ENCODE peak calls at places on chromosomes 3 and 15, in six cellular contexts. One of them, this sample, is unnamed.

GRCh38 chr3:132606085-132606484 is 9.0 kb downstream of the ACKR4 start:
- DNase-seq in kidney epithelial cell: no peak
- DNase-seq in lung: no peak
- DNase-seq in esophagus muscularis mucosa: no peak
- DNase-seq in heart left ventricle: no peak
- DNase-seq in fibroblast of mammary gland: peak
- DNase-seq in this sample: no peak

GRCh38 chr15:51625236-51625635 is 2.7 kb upstream of the DMXL2 start:
- DNase-seq in kidney epithelial cell: no peak
- DNase-seq in lung: no peak
- DNase-seq in esophagus muscularis mucosa: no peak
- DNase-seq in heart left ventricle: no peak
- DNase-seq in fibroblast of mammary gland: no peak
- DNase-seq in this sample: no peak

GRCh38 chr3:181555681-181556080 is 156.0 kb upstream of the SOX2 start:
- DNase-seq in kidney epithelial cell: no peak
- DNase-seq in lung: no peak
- DNase-seq in esophagus muscularis mucosa: no peak
- DNase-seq in heart left ventricle: peak
- DNase-seq in fibroblast of mammary gland: no peak
- DNase-seq in this sample: no peak

GRCh38 chr15:67050522-67051087 is 14.8 kb upstream of the SMAD3 start:
- DNase-seq in kidney epithelial cell: no peak
- DNase-seq in lung: no peak
- DNase-seq in esophagus muscularis mucosa: no peak
- DNase-seq in heart left ventricle: no peak
- DNase-seq in fibroblast of mammary gland: no peak
- DNase-seq in this sample: no peak

GRCh38 chr3:64190517-64191515 is 34.5 kb downstream of the PRICKLE2 start:
- DNase-seq in kidney epithelial cell: no peak
- DNase-seq in lung: no peak
- DNase-seq in esophagus muscularis mucosa: peak
- DNase-seq in heart left ventricle: no peak
- DNase-seq in fibroblast of mammary gland: peak
- DNase-seq in this sample: no peak

GRCh38 chr15:85091990-85092389 is 110.3 kb downstream of the PDE8A start:
- DNase-seq in kidney epithelial cell: no peak
- DNase-seq in lung: no peak
- DNase-seq in esophagus muscularis mucosa: no peak
- DNase-seq in heart left ventricle: no peak
- DNase-seq in fibroblast of mammary gland: no peak
- DNase-seq in this sample: no peak

GRCh38 chr3:158471639-158472294 is 99.2 kb upstream of the MLF1 start:
- DNase-seq in kidney epithelial cell: no peak
- DNase-seq in lung: no peak
- DNase-seq in esophagus muscularis mucosa: no peak
- DNase-seq in heart left ventricle: no peak
- DNase-seq in fibroblast of mammary gland: peak
- DNase-seq in this sample: no peak

GRCh38 chr15:67762610-67763368 is 62.5 kb upstream of the SKOR1 start:
- DNase-seq in kidney epithelial cell: peak
- DNase-seq in lung: no peak
- DNase-seq in esophagus muscularis mucosa: peak
- DNase-seq in heart left ventricle: no peak
- DNase-seq in fibroblast of mammary gland: peak
- DNase-seq in this sample: peak

GRCh38 chr3:28345690-28346089 is 2.8 kb upstream of the ZCWPW2 start:
- DNase-seq in kidney epithelial cell: no peak
- DNase-seq in lung: no peak
- DNase-seq in esophagus muscularis mucosa: no peak
- DNase-seq in heart left ventricle: no peak
- DNase-seq in fibroblast of mammary gland: no peak
- DNase-seq in this sample: no peak

GRCh38 chr3:28348286-28348636 is 260 bp upstream of the ZCWPW2 start:
- DNase-seq in kidney epithelial cell: no peak
- DNase-seq in lung: no peak
- DNase-seq in esophagus muscularis mucosa: peak
- DNase-seq in heart left ventricle: no peak
- DNase-seq in fibroblast of mammary gland: peak
- DNase-seq in this sample: no peak

GRCh38 chr3:28348637-28349396 is at the start of the genes AZI2 and ZCWPW2:
- DNase-seq in kidney epithelial cell: peak
- DNase-seq in lung: peak
- DNase-seq in esophagus muscularis mucosa: peak
- DNase-seq in heart left ventricle: peak
- DNase-seq in fibroblast of mammary gland: peak
- DNase-seq in this sample: peak

GRCh38 chr3:28347374-28348285 is 891 bp upstream of the ZCWPW2 start:
- DNase-seq in kidney epithelial cell: no peak
- DNase-seq in lung: no peak
- DNase-seq in esophagus muscularis mucosa: no peak
- DNase-seq in heart left ventricle: no peak
- DNase-seq in fibroblast of mammary gland: peak
- DNase-seq in this sample: no peak

GRCh38 chr3:28343144-28343543 is 5.4 kb upstream of the ZCWPW2 start:
- DNase-seq in kidney epithelial cell: no peak
- DNase-seq in lung: no peak
- DNase-seq in esophagus muscularis mucosa: no peak
- DNase-seq in heart left ventricle: no peak
- DNase-seq in fibroblast of mammary gland: no peak
- DNase-seq in this sample: no peak
- H3K4me3 ChIP-seq in kidney epithelial cell: no peak
- H3K4me3 ChIP-seq in lung: no peak
- H3K4me3 ChIP-seq in esophagus muscularis mucosa: no peak
- H3K4me3 ChIP-seq in heart left ventricle: no peak
- H3K4me3 ChIP-seq in fibroblast of mammary gland: no peak
- H3K4me3 ChIP-seq in this sample: no peak

DNA sequence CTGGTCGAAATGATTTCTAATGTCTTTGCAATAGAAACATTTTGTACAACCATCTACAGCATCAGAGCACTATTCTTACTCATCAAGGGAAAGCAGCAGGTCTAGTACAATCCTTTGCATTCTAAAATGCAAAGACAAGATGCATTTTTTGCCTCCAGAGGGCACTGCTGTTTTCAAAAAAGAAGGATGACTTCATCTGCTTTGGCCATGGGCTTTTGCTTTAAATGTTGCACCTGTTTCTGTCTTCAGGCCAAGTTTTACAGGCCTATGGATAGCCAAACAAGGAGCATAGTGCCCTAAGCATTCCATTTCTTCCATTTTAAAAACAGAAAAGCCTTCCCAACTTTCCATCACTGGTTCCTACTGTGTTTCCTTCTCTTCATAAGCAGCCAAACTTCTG is 3.4 kb downstream of the PARP9 start:
- DNase-seq in kidney epithelial cell: no peak
- DNase-seq in lung: peak
- DNase-seq in esophagus muscularis mucosa: no peak
- DNase-seq in heart left ventricle: no peak
- DNase-seq in fibroblast of mammary gland: peak
- DNase-seq in this sample: peak
- TF ChIP-seq CTCF in kidney epithelial cell: peak
- TF ChIP-seq CTCF in lung: peak
- TF ChIP-seq CTCF in esophagus muscularis mucosa: peak
- TF ChIP-seq CTCF in heart left ventricle: peak
- TF ChIP-seq CTCF in fibroblast of mammary gland: peak
- TF ChIP-seq CTCF in this sample: peak

DNA sequence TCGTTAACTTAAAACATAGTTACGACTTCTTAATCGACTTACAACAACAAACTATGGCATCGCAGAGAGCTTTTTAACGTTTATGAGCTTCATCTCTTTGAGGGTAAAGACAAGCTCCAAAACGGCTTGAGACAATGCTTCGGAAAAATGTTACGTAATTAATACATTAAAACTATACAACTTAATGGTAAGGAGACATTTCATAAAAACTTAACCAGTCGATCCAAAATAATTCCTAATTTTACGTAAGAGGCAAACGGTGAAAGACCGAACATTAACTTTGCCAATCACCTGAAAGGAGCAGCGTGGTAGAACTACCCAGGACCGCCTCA is 1.1 kb downstream of the NAA50 start:
- DNase-seq in kidney epithelial cell: no peak
- DNase-seq in lung: no peak
- DNase-seq in esophagus muscularis mucosa: no peak
- DNase-seq in heart left ventricle: no peak
- DNase-seq in fibroblast of mammary gland: no peak
- DNase-seq in this sample: no peak
- H3K4me3 ChIP-seq in kidney epithelial cell: peak
- H3K4me3 ChIP-seq in lung: peak
- H3K4me3 ChIP-seq in esophagus muscularis mucosa: peak
- H3K4me3 ChIP-seq in heart left ventricle: peak
- H3K4me3 ChIP-seq in fibroblast of mammary gland: peak
- H3K4me3 ChIP-seq in this sample: peak

GRCh38 chr3:94115482-94115881 is 52.6 kb downstream of the NSUN3 start:
- DNase-seq in kidney epithelial cell: no peak
- DNase-seq in lung: no peak
- DNase-seq in esophagus muscularis mucosa: no peak
- DNase-seq in heart left ventricle: no peak
- DNase-seq in fibroblast of mammary gland: peak
- DNase-seq in this sample: no peak

GRCh38 chr3:94118390-94118789 is 55.5 kb downstream of the NSUN3 start:
- DNase-seq in kidney epithelial cell: no peak
- DNase-seq in lung: no peak
- DNase-seq in esophagus muscularis mucosa: no peak
- DNase-seq in heart left ventricle: no peak
- DNase-seq in fibroblast of mammary gland: no peak
- DNase-seq in this sample: no peak

GRCh38 chr3:94121161-94121560 is 58.3 kb downstream of the NSUN3 start:
- DNase-seq in kidney epithelial cell: no peak
- DNase-seq in lung: no peak
- DNase-seq in esophagus muscularis mucosa: no peak
- DNase-seq in heart left ventricle: no peak
- DNase-seq in fibroblast of mammary gland: no peak
- DNase-seq in this sample: no peak

GRCh38 chr3:94114667-94115066 is 51.8 kb downstream of the NSUN3 start:
- DNase-seq in kidney epithelial cell: no peak
- DNase-seq in lung: no peak
- DNase-seq in esophagus muscularis mucosa: no peak
- DNase-seq in heart left ventricle: no peak
- DNase-seq in fibroblast of mammary gland: peak
- DNase-seq in this sample: no peak

DNA sequence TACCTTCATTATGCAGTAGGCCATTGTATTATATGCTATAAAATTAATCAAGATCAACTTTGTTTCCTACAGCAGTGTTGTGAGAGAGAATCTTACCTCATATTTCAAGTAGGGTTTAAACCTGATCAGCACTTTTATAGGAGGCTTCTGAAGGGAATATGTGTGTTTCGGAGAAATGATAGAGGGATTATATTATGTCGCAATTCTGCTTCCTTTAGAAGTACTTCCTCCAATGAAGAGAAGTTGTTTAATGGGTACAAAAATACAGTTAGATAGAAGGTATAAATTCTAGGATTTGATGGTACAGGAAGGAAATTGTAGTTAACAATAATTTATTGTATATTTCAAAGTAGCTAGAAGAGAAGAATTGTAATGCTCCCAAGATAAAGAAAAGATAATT is 54.9 kb downstream of the NSUN3 start:
- DNase-seq in kidney epithelial cell: no peak
- DNase-seq in lung: no peak
- DNase-seq in esophagus muscularis mucosa: no peak
- DNase-seq in heart left ventricle: no peak
- DNase-seq in fibroblast of mammary gland: no peak
- DNase-seq in this sample: no peak
- TF ChIP-seq CTCF in kidney epithelial cell: no peak
- TF ChIP-seq CTCF in lung: no peak
- TF ChIP-seq CTCF in esophagus muscularis mucosa: no peak
- TF ChIP-seq CTCF in heart left ventricle: no peak
- TF ChIP-seq CTCF in fibroblast of mammary gland: no peak
- TF ChIP-seq CTCF in this sample: no peak

DNA sequence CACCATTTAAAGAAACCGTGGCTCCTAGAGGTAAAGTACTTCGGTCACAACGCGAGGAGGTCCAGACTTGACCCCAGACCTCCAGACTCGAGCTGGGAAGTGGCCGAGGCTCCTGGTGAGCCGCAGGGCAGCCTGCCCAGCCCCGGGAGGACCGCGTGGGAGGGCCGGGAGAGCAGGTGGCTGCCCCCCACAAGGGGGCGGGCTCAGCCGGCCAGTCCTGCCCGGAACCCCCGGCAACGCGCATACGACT is at the start of gene SLC27A2:
- DNase-seq in kidney epithelial cell: no peak
- DNase-seq in lung: no peak
- DNase-seq in esophagus muscularis mucosa: no peak
- DNase-seq in heart left ventricle: peak
- DNase-seq in fibroblast of mammary gland: no peak
- DNase-seq in this sample: no peak
- H3K4me3 ChIP-seq in kidney epithelial cell: peak
- H3K4me3 ChIP-seq in lung: peak
- H3K4me3 ChIP-seq in esophagus muscularis mucosa: peak
- H3K4me3 ChIP-seq in heart left ventricle: peak
- H3K4me3 ChIP-seq in fibroblast of mammary gland: peak
- H3K4me3 ChIP-seq in this sample: peak

DNA sequence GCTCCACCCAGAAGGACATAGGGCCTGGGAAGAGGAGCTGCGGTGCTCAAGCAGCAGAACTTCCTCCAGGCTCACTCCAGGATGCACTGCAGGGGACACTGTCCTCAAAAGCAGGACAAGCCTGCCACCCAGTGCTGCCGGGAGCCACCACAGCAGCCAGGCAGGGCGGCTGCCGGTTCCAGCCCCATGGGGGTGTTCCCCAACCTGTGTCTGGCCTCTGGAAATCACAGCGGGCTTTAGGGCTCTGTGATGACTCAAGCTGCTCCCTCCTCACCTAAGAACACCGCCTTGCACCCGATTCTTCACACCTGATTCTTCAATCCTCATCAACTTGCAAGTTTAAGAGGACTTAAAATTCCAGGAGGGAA is 71.9 kb upstream of the SLC6A11 start:
- DNase-seq in kidney epithelial cell: no peak
- DNase-seq in lung: no peak
- DNase-seq in esophagus muscularis mucosa: no peak
- DNase-seq in heart left ventricle: no peak
- DNase-seq in fibroblast of mammary gland: no peak
- DNase-seq in this sample: no peak
- TF ChIP-seq CTCF in kidney epithelial cell: no peak
- TF ChIP-seq CTCF in lung: no peak
- TF ChIP-seq CTCF in esophagus muscularis mucosa: no peak
- TF ChIP-seq CTCF in heart left ventricle: no peak
- TF ChIP-seq CTCF in fibroblast of mammary gland: no peak
- TF ChIP-seq CTCF in this sample: peak

GRCh38 chr3:195891431-195892104 is 16.8 kb downstream of the TNK2 start:
- DNase-seq in kidney epithelial cell: no peak
- DNase-seq in lung: no peak
- DNase-seq in esophagus muscularis mucosa: no peak
- DNase-seq in heart left ventricle: peak
- DNase-seq in fibroblast of mammary gland: no peak
- DNase-seq in this sample: no peak
- H3K4me3 ChIP-seq in kidney epithelial cell: no peak
- H3K4me3 ChIP-seq in lung: no peak
- H3K4me3 ChIP-seq in esophagus muscularis mucosa: peak
- H3K4me3 ChIP-seq in heart left ventricle: peak
- H3K4me3 ChIP-seq in fibroblast of mammary gland: no peak
- H3K4me3 ChIP-seq in this sample: no peak

DNA sequence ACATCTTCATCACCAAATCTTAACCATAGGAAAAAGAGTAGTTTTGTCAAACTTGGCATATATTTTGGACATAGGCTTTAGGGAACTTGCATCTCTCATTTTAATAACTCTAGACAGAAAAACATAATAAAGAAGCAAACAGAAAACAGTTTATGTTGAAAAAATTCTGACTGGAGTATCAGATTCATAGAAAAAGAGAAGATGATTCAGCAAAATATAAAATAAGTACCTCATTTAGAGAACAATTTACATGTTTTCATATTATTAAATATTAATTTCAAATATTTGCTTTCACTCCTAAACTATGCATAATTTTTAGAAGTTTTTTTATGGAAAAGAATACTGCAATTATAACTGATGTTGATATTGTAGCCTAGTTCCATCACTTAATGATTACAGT is 12.5 kb downstream of the SATB1 start:
- DNase-seq in kidney epithelial cell: no peak
- DNase-seq in lung: no peak
- DNase-seq in esophagus muscularis mucosa: no peak
- DNase-seq in heart left ventricle: no peak
- DNase-seq in fibroblast of mammary gland: no peak
- DNase-seq in this sample: no peak
- TF ChIP-seq CTCF in kidney epithelial cell: no peak
- TF ChIP-seq CTCF in lung: no peak
- TF ChIP-seq CTCF in esophagus muscularis mucosa: no peak
- TF ChIP-seq CTCF in heart left ventricle: no peak
- TF ChIP-seq CTCF in fibroblast of mammary gland: no peak
- TF ChIP-seq CTCF in this sample: no peak